ENCODE peak calls at places on chromosome 2, in six cellular contexts. R, X, N, L, C and M are unnamed samples.

GRCh38 chr2:118763797-118764196 is 83.7 kb downstream of the EN1 start:
- DNase-seq in R (no peak), X (peak; percentile 60), N (no peak), L (no peak), C (no peak), M (no peak)

GRCh38 chr2:35933031-35933430 is 422.5 kb upstream of the CRIM1 start:
- DNase-seq in R (no peak), X (no peak), N (no peak), L (no peak), C (no peak), M (no peak)

GRCh38 chr2:237162959-237163358 is 77.3 kb downstream of the COPS8 start:
- DNase-seq in R (no peak), X (no peak), N (no peak), L (no peak), C (no peak), M (no peak)

GRCh38 chr2:173414823-173415322 is 60.2 kb downstream of the CDCA7 start:
- DNase-seq in R (peak; percentile 88), X (peak; percentile 78), N (no peak), L (no peak), C (no peak), M (peak; percentile 56)

GRCh38 chr2:100240386-100240785 is 81.9 kb downstream of the LONRF2 start:
- DNase-seq in R (no peak), X (no peak), N (no peak), L (no peak), C (no peak), M (no peak)

GRCh38 chr2:26477911-26478253 is at the start of gene OTOF:
- DNase-seq in R (peak; percentile 52), X (peak; percentile 89), N (no peak), L (no peak), C (no peak), M (peak; percentile 85)

GRCh38 chr2:32357545-32358482 is 991 bp downstream of the BIRC6 start:
- DNase-seq in R (peak; percentile 51), X (peak; percentile 53), N (no peak), L (peak; percentile 3), C (peak; percentile 32), M (peak; percentile 60)

GRCh38 chr2:128091691-128092050 is 671 bp downstream of the UGGT1 start:
- DNase-seq in R (peak; percentile 46), X (no peak), N (no peak), L (no peak), C (no peak), M (no peak)